ENCODE peak calls at places on chromosomes 5 and 9, in six cellular contexts. M, K, S, A, T and I are unnamed samples.

GRCh38 chr9:18795947-18796705 is 236.9 kb downstream of the SAXO1 start:
- DNase-seq in M (no peak), K (no peak), S (peak), A (no peak), T (no peak), I (no peak)

GRCh38 chr5:153775923-153776322 is 262.8 kb downstream of the FAM114A2 start:
- DNase-seq in M (no peak), K (no peak), S (no peak), A (no peak), T (no peak), I (no peak)

GRCh38 chr5:167723254-167723871 is 568.1 kb upstream of the WWC1 start:
- DNase-seq in M (peak), K (peak), S (peak), A (peak), T (peak), I (peak)

GRCh38 chr5:131204964-131205363 is 34.2 kb downstream of the LYRM7 start:
- DNase-seq in M (no peak), K (no peak), S (no peak), A (no peak), T (no peak), I (no peak)

GRCh38 chr9:99433555-99433954 is 211.5 kb downstream of the SEC61B start:
- DNase-seq in M (peak), K (no peak), S (peak), A (peak), T (peak), I (peak)

GRCh38 chr5:31942546-31942945 is 231.6 kb downstream of the GOLPH3 start:
- DNase-seq in M (no peak), K (no peak), S (no peak), A (no peak), T (no peak), I (no peak)

GRCh38 chr9:130933114-130934046 is 5.7 kb downstream of the FIBCD1 start:
- DNase-seq in M (no peak), K (no peak), S (peak), A (peak), T (no peak), I (no peak)

GRCh38 chr5:174222891-174223290 is 177.4 kb downstream of the NSG2 start:
- DNase-seq in M (no peak), K (no peak), S (no peak), A (no peak), T (no peak), I (no peak)

GRCh38 chr5:147063971-147064370 is 170.9 kb upstream of the STK32A start:
- DNase-seq in M (no peak), K (no peak), S (no peak), A (no peak), T (no peak), I (no peak)

GRCh38 chr5:141182248-141182647 is at the start of gene PCDHB16:
- DNase-seq in M (peak), K (no peak), S (no peak), A (peak), T (peak), I (no peak)

GRCh38 chr9:100445161-100445902 is 18.4 kb downstream of the MSANTD3 start:
- DNase-seq in M (no peak), K (no peak), S (no peak), A (no peak), T (no peak), I (no peak)

GRCh38 chr5:127051591-127051990 is 21.2 kb upstream of the MARCHF3 start:
- DNase-seq in M (no peak), K (no peak), S (no peak), A (no peak), T (no peak), I (no peak)

GRCh38 chr5:124395287-124395686 is 351.2 kb downstream of the ZNF608 start:
- DNase-seq in M (no peak), K (no peak), S (peak), A (no peak), T (no peak), I (no peak)

GRCh38 chr9:134759001-134759607 is 117.5 kb downstream of the COL5A1 start:
- DNase-seq in M (no peak), K (no peak), S (peak), A (no peak), T (no peak), I (no peak)

GRCh38 chr9:81431662-81432061 is 257.7 kb downstream of the TLE1 start:
- DNase-seq in M (no peak), K (no peak), S (peak), A (no peak), T (no peak), I (no peak)

GRCh38 chr5:178331491-178331981 is 98.9 kb upstream of the PHYKPL start:
- DNase-seq in M (peak), K (no peak), S (no peak), A (peak), T (no peak), I (no peak)

DNA sequence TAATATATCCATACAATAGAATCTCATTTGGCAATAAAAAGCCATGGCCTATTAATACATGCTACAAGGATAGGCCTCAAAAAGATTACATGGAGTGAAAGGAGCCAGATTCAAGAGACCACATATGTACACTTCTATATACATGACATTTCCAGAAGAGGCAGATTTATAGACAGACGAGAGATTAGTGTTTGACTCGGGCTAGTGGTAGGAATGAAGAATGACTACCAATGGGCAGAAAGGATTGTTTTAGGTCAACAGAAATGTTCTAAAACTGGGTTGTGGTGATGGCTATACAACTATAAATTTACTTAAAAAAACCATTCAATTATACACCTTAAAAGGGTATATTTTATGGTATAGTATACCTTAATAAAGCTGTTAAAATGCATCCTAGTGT is 41.9 kb downstream of the SETX start:
- DNase-seq in M (no peak), K (no peak), S (no peak), A (no peak), T (no peak), I (no peak)
- TF ChIP-seq CTCF in M (no peak), K (no peak), S (peak), A (peak), T (no peak), I (no peak)

GRCh38 chr5:89353837-89354551 is 471.0 kb upstream of the MEF2C start:
- DNase-seq in M (no peak), K (no peak), S (no peak), A (no peak), T (peak), I (no peak)
- TF ChIP-seq CTCF in M (no peak), K (no peak), S (no peak), A (no peak), T (no peak), I (no peak)

GRCh38 chr5:148459669-148460068 is 75.9 kb downstream of the FBXO38 start:
- DNase-seq in M (no peak), K (no peak), S (no peak), A (no peak), T (no peak), I (no peak)

GRCh38 chr5:148455055-148455675 is 71.4 kb downstream of the FBXO38 start:
- DNase-seq in M (no peak), K (no peak), S (no peak), A (no peak), T (no peak), I (no peak)

GRCh38 chr5:148454576-148454975 is 70.8 kb downstream of the FBXO38 start:
- DNase-seq in M (peak), K (no peak), S (no peak), A (no peak), T (no peak), I (no peak)

GRCh38 chr5:148458036-148458888 is 74.5 kb downstream of the FBXO38 start:
- DNase-seq in M (no peak), K (no peak), S (no peak), A (no peak), T (no peak), I (no peak)

GRCh38 chr5:148457183-148457620 is 73.4 kb downstream of the FBXO38 start:
- DNase-seq in M (no peak), K (no peak), S (no peak), A (no peak), T (peak), I (peak)
- TF ChIP-seq CTCF in M (peak), K (no peak), S (peak), A (peak), T (peak), I (peak)

DNA sequence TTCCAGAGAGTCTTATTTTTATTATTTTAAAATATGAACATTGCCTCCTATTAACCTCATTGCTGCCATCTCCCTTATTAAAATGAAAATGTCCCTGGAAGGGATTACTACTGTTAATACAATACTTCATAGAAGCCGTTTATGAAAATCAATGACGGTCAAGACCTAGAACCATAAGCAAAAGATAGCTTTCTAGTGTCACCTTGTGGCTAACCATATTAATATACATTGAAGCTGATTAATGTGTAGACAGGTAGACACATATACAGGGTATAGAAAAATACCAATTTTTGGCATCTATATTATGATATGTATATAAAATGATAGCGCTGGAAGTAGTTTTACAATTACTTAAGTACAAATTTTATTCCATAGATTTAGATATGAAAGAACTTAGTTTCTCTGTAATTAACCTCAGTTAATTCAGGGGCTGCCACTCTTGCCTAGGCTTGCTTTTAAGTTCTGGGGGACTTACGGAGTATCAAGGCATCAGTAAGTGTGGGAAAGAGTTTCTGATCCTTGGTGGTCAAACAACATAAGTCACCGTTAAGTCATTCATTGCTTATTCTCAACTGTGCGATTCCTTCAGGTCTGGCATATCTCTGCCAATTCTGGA is 2.5 kb upstream of the YTHDC2 start:
- DNase-seq in M (no peak), K (no peak), S (peak), A (no peak), T (peak), I (peak)
- TF ChIP-seq CTCF in M (peak), K (peak), S (peak), A (peak), T (peak), I (peak)

GRCh38 chr5:129361441-129362025 is 98.6 kb upstream of the ADAMTS19 start:
- DNase-seq in M (no peak), K (no peak), S (peak), A (no peak), T (peak), I (no peak)
- TF ChIP-seq CTCF in M (peak), K (no peak), S (peak), A (peak), T (peak), I (peak)

GRCh38 chr9:36190388-36191289 is at the start of gene CLTA:
- DNase-seq in M (peak), K (peak), S (peak), A (peak), T (peak), I (peak)
- TF ChIP-seq CTCF in M (peak), K (peak), S (peak), A (peak), T (peak), I (peak)

GRCh38 chr5:66291771-66292170 is 147.7 kb downstream of the SREK1 start:
- DNase-seq in M (no peak), K (no peak), S (no peak), A (no peak), T (no peak), I (no peak)
- TF ChIP-seq CTCF in M (no peak), K (no peak), S (no peak), A (no peak), T (no peak), I (no peak)

GRCh38 chr9:114694719-114695269 is 12.8 kb upstream of the TEX48 start:
- DNase-seq in M (no peak), K (no peak), S (no peak), A (no peak), T (peak), I (no peak)

GRCh38 chr9:114697951-114698351 is 16.0 kb upstream of the TEX48 start:
- DNase-seq in M (no peak), K (no peak), S (no peak), A (no peak), T (peak), I (no peak)

GRCh38 chr9:114694146-114694545 is 12.2 kb upstream of the TEX48 start:
- DNase-seq in M (no peak), K (no peak), S (peak), A (no peak), T (no peak), I (no peak)

GRCh38 chr9:114693248-114693895 is 11.4 kb upstream of the TEX48 start:
- DNase-seq in M (no peak), K (no peak), S (no peak), A (no peak), T (no peak), I (no peak)

DNA sequence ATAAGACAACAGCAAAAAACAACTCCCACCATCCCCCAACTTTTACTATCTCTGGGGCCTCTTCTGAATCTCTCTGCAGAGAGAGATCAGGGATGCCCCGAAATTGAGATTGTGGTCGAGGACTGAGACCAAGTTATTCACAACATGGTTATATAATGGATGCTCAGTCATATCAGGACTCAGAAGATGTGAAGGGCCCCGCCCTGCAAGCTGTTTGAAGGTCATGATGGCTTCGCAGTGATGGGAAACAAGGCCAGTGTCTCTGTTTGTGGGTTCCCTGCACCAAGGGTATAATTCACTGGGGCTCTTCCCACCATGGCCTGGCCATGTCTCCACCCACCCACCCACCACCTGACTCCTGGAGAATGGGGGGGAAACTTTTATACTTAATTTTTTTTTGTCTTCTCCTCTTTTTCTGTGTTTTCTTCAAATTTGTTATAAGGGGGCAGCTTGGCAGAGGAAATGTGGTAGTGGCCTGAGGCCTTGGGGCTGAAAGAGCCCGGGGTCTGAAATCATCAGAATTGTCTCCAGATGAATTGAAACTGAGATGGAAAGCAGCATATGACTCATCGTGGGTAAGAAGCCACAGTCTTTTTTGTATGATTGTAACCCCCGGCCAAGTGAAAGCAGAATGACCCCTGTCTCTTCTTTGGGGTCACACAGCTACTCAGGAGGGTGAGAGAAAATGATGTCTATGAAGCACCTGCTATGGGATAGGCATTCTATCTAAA is 15.0 kb upstream of the TEX48 start:
- DNase-seq in M (no peak), K (no peak), S (peak), A (no peak), T (peak), I (no peak)
- TF ChIP-seq CTCF in M (no peak), K (no peak), S (no peak), A (no peak), T (no peak), I (no peak)